ENCODE peak calls at places on chromosomes 3 and 15, in eight cellular contexts. R, N, B, L, O, C, H and M are unnamed samples.

GRCh38 chr3:186772281-186772885 is 11.0 kb upstream of the EIF4A2 start:
- DNase-seq in N (peak; percentile 6), B (no peak), C (no peak), L (no peak), O (no peak), H (no peak), R (no peak), M (no peak)

GRCh38 chr3:149657458-149657795 is 398 bp downstream of the WWTR1 start:
- DNase-seq in B (peak; percentile 40), O (peak; percentile 65), C (no peak), H (peak; percentile 80), R (peak; percentile 82), N (peak; percentile 13), L (no peak), M (no peak)

GRCh38 chr3:44883999-44884431 is 9.6 kb downstream of the TGM4 start:
- DNase-seq in B (no peak), R (no peak), C (no peak), H (peak; percentile 40), N (no peak), L (peak; percentile 89), O (peak; percentile 72), M (peak; percentile 99)

GRCh38 chr3:177451940-177452484 is 254.7 kb upstream of the TBL1XR1 start:
- DNase-seq in R (no peak), O (no peak), H (no peak), C (no peak), N (no peak), B (no peak), L (no peak), M (peak; percentile 57)

GRCh38 chr3:150749218-150749617 is 13.8 kb downstream of the SIAH2 start:
- DNase-seq in R (no peak), O (no peak), H (no peak), B (no peak), L (no peak), N (no peak), C (no peak), M (no peak)

GRCh38 chr15:95733931-95734330 is 596.6 kb upstream of the NR2F2 start:
- DNase-seq in N (no peak), B (no peak), O (no peak), L (no peak), R (no peak), C (no peak), H (no peak), M (no peak)

GRCh38 chr3:139934557-139935070 is 371 bp upstream of the CLSTN2 start:
- DNase-seq in L (no peak), N (no peak), O (peak; percentile 37), C (no peak), R (peak; percentile 83), H (peak; percentile 81), B (peak; percentile 69), M (no peak)

GRCh38 chr15:76340802-76341365 is 4.3 kb downstream of the ISL2 start:
- DNase-seq in C (no peak), N (peak; percentile 47), B (no peak), H (peak; percentile 35), R (no peak), L (no peak), O (no peak), M (no peak)

GRCh38 chr3:98681486-98681885 is 81.7 kb upstream of the ST3GAL6 start:
- DNase-seq in H (no peak), L (no peak), C (no peak), N (no peak), O (no peak), R (no peak), B (no peak), M (no peak)

GRCh38 chr15:81023483-81024264 is 23.0 kb downstream of the TLNRD1 start:
- DNase-seq in B (peak; percentile 79), N (no peak), H (no peak), C (no peak), R (peak; percentile 73), O (no peak), L (peak; percentile 44), M (no peak)

GRCh38 chr3:185276415-185276814 is 22.6 kb upstream of the EHHADH start:
- DNase-seq in C (no peak), B (no peak), R (no peak), N (no peak), O (no peak), H (no peak), L (no peak), M (no peak)

GRCh38 chr3:168801792-168802191 is 706.1 kb upstream of the GOLIM4 start:
- DNase-seq in O (no peak), L (peak; percentile 35), B (no peak), R (no peak), H (no peak), N (no peak), C (no peak), M (peak; percentile 41)

GRCh38 chr3:13895155-13896105 is 15.6 kb upstream of the WNT7A start:
- DNase-seq in H (peak; percentile 97), R (peak; percentile 97), L (peak; percentile 34), C (peak; percentile 82), B (peak; percentile 96), N (peak; percentile 93), O (peak; percentile 82), M (peak; percentile 59)

GRCh38 chr3:189267981-189268613 is 96.3 kb downstream of the TPRG1 start:
- DNase-seq in C (no peak), B (no peak), N (no peak), H (no peak), L (no peak), R (no peak), O (peak; percentile 77), M (no peak)

GRCh38 chr3:42438193-42438592 is 27.8 kb upstream of the LYZL4 start:
- DNase-seq in L (no peak), O (no peak), H (no peak), R (no peak), B (no peak), C (no peak), N (no peak), M (no peak)

GRCh38 chr15:41928637-41929620 is 35.1 kb upstream of the SPTBN5 start:
- DNase-seq in C (no peak), O (peak; percentile 56), R (no peak), N (no peak), H (no peak), L (no peak), B (peak; percentile 63), M (no peak)

GRCh38 chr15:77844798-77845446 is 212.2 kb upstream of the LINGO1 start:
- DNase-seq in H (no peak), C (peak; percentile 13), B (no peak), R (no peak), O (no peak), L (no peak), N (no peak), M (no peak)

DNA sequence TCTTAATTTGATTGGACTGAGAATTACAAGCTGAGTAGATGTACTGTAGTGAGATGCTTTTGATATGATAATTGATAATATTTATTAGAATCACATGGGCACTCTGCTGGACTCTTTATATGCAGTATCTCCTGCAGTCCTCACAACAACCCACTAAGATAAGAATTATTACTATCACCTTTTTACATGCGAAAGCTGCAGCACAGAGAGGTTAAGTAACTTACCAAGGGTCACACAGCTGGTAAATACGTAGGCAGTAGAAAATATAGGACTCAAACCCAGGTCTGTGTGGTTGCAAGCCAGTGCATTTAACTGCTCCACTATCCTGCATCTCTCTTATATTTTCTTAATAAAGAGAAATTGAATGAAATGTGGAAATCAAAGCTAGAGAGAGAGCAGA is 392.8 kb upstream of the RORA start:
- DNase-seq in N (no peak), C (no peak), L (no peak), O (no peak), H (no peak), R (no peak), B (no peak), M (no peak)
- H3K4me3 ChIP-seq in N (no peak overlapping the region), C (no peak overlapping the region), L (no peak overlapping the region), O (no peak overlapping the region), H (no peak overlapping the region), R (no peak overlapping the region), B (no peak overlapping the region), M (no peak overlapping the region)

GRCh38 chr3:69762790-69763229 is 23.5 kb downstream of the MITF start:
- DNase-seq in B (no peak), N (no peak), R (no peak), O (no peak), C (no peak), L (no peak), H (no peak), M (no peak)
- H3K4me3 ChIP-seq in B (no peak overlapping the region), N (no peak overlapping the region), R (no peak overlapping the region), O (peak overlapping the region; percentile 32), C (no peak overlapping the region), L (no peak overlapping the region), H (no peak overlapping the region), M (no peak overlapping the region)

GRCh38 chr15:67547836-67548531 is 5.5 kb downstream of the MAP2K5 start:
- DNase-seq in C (no peak), H (no peak), L (no peak), B (no peak), R (no peak), O (no peak), N (no peak), M (no peak)

GRCh38 chr15:67550522-67550921 is 8.0 kb downstream of the MAP2K5 start:
- DNase-seq in O (no peak), R (no peak), C (no peak), L (no peak), B (no peak), H (no peak), N (no peak), M (no peak)

GRCh38 chr15:67549736-67550135 is 7.2 kb downstream of the MAP2K5 start:
- DNase-seq in L (no peak), C (no peak), N (no peak), B (no peak), H (no peak), R (no peak), O (no peak), M (no peak)

GRCh38 chr15:67548532-67548852 is 6.0 kb downstream of the MAP2K5 start:
- DNase-seq in B (no peak), L (no peak), C (no peak), H (no peak), R (no peak), N (no peak), O (no peak), M (no peak)

GRCh38 chr15:67548862-67549651 is 6.6 kb downstream of the MAP2K5 start:
- DNase-seq in L (no peak), B (peak; percentile 20), C (peak; percentile 44), N (no peak), H (peak; percentile 17), R (no peak), O (no peak), M (no peak)
- H3K4me3 ChIP-seq in L (no peak overlapping the region), B (no peak overlapping the region), C (peak overlapping the region; percentile 7), N (no peak overlapping the region), H (no peak overlapping the region), R (no peak overlapping the region), O (no peak overlapping the region), M (no peak overlapping the region)

GRCh38 chr3:172471903-172472302 is 23.6 kb upstream of the GHSR start:
- DNase-seq in R (no peak), N (no peak), C (no peak), O (no peak), H (no peak), B (no peak), L (no peak), M (no peak)

GRCh38 chr3:172470588-172470987 is 22.3 kb upstream of the GHSR start:
- DNase-seq in B (no peak), C (no peak), L (no peak), O (no peak), R (no peak), N (no peak), H (no peak), M (no peak)

GRCh38 chr3:172475703-172476102 is 27.4 kb upstream of the GHSR start:
- DNase-seq in R (no peak), H (no peak), L (no peak), N (no peak), C (no peak), O (no peak), B (no peak), M (no peak)

GRCh38 chr3:172478116-172478515 is 29.9 kb upstream of the GHSR start:
- DNase-seq in O (no peak), N (no peak), C (no peak), H (no peak), R (no peak), L (no peak), B (no peak), M (no peak)

GRCh38 chr3:172476339-172476738 is 28.1 kb upstream of the GHSR start:
- DNase-seq in L (no peak), B (no peak), C (no peak), H (no peak), N (no peak), R (no peak), O (no peak), M (no peak)
- H3K4me3 ChIP-seq in L (no peak overlapping the region), B (peak overlapping the region; percentile 65), C (no peak overlapping the region), H (no peak overlapping the region), N (no peak overlapping the region), R (no peak overlapping the region), O (peak overlapping the region; percentile 60), M (no peak overlapping the region)